ENCODE peak calls at places on chromosomes 13 and 19, in ten cellular contexts. I is tibial nerve, P is fibroblast of lung, N is thoracic aorta, M is mammary epithelial cell, O is stomach, J is lung, S is colonic mucosa, V is psoas muscle, F is right lobe of liver. K is an unnamed sample.

GRCh38 chr13:99388334-99388923 is 81.2 kb upstream of the GPR183 start:
- DNase-seq in I (no peak), M (no peak), P (no peak), S (peak; percentile 6), N (no peak), F (no peak), O (no peak), J (no peak), V (no peak), K (no peak)

GRCh38 chr13:110542311-110542796 is 19.2 kb downstream of the RAB20 start:
- DNase-seq in S (no peak), P (no peak), V (no peak), J (no peak), M (no peak), N (no peak), I (no peak), O (no peak), F (no peak), K (no peak)

GRCh38 chr13:110644892-110645521 is 29.7 kb downstream of the NAXD start:
- DNase-seq in I (no peak), S (peak; percentile 41), P (peak; percentile 76), O (peak; percentile 77), F (peak; percentile 79), N (no peak), J (peak; percentile 56), V (peak; percentile 83), M (peak; percentile 44), K (peak; percentile 57)

GRCh38 chr19:33064117-33064777 is 441 bp downstream of the RHPN2 start:
- DNase-seq in I (no peak), P (peak; percentile 7), J (peak; percentile 50), N (no peak), S (peak; percentile 56), V (no peak), M (no peak), F (peak; percentile 80), O (peak; percentile 71), K (no peak)

GRCh38 chr13:20424959-20425358 is 100.7 kb downstream of the CRYL1 start:
- DNase-seq in S (no peak), N (no peak), F (no peak), M (no peak), I (no peak), V (no peak), J (no peak), O (no peak), P (peak; percentile 98), K (no peak)

GRCh38 chr13:48682452-48682851 is 28.7 kb downstream of the CYSLTR2 start:
- DNase-seq in F (no peak), O (no peak), P (no peak), N (no peak), M (no peak), V (no peak), J (no peak), S (no peak), I (no peak), K (no peak)

GRCh38 chr13:32901994-32902780 is 114.0 kb upstream of the KL start:
- DNase-seq in N (no peak), M (no peak), P (peak; percentile 32), V (peak; percentile 76), F (no peak), J (no peak), O (no peak), S (no peak), I (no peak), K (no peak)

GRCh38 chr19:34988119-34988518 is 12.0 kb upstream of the GRAMD1A start:
- DNase-seq in F (no peak), M (no peak), O (no peak), N (no peak), J (no peak), P (no peak), V (peak; percentile 7), S (no peak), I (no peak), K (no peak)

GRCh38 chr19:1170938-1171754 is 2.9 kb downstream of the SBNO2 start:
- DNase-seq in M (peak; percentile 39), J (no peak), P (no peak), V (peak; percentile 53), N (no peak), F (no peak), S (no peak), I (no peak), O (no peak), K (no peak)

GRCh38 chr19:1173160-1173844 is 766 bp downstream of the SBNO2 start:
- DNase-seq in J (no peak), S (peak; percentile 52), I (no peak), V (peak; percentile 69), P (no peak), O (no peak), N (no peak), F (peak; percentile 68), M (no peak), K (no peak)

GRCh38 chr19:1171755-1172352 is 2.2 kb downstream of the SBNO2 start:
- DNase-seq in M (peak; percentile 50), S (no peak), J (no peak), P (no peak), N (no peak), O (peak; percentile 32), V (peak; percentile 50), F (no peak), I (no peak), K (no peak)

GRCh38 chr19:1173845-1174809 is at the start of gene SBNO2:
- DNase-seq in S (peak; percentile 96), N (peak; percentile 59), M (peak; percentile 81), I (peak; percentile 77), O (peak; percentile 95), F (peak; percentile 91), P (peak; percentile 75), J (peak; percentile 93), V (peak; percentile 95), K (peak; percentile 87)

DNA sequence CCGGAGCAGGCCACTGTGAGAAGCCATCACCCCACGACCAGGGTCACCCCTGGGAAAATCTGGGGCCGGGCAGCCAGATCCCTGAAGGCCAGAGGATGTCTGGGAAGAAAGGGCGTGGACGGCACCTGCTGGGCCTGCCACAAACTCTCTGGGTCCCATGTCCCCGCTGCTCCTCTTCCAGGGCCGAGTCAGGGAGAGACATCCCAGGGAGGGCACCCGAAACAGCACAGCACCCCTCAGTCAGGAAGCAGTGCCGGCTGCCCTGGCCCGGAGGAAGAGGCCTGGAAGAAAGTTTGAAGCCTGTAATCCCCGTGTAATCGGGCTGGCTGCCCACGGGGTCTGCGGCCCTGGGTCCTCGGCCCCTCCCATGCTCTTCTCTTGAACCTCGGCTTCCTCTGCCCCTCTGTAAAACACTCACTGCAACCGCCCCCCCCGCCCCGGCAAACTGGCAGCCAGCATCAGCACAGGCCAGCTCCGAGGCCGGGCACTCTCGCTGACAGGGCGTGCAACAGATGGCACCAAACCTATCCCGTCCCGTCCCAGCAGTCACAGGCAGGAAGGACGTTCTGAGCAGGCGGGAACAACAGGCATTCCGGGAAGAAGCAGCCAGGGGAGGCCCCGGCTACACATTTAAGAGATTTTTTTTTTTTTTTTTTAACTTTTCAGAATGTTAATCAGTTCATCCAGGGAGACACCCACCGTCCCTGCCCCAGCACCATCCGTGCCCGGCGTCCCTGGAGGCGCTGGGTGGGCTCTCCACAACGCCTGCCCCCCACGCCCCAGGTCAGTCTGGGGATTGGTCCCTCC is 1.5 kb downstream of the SBNO2 start:
- DNase-seq in M (peak; percentile 61), I (no peak), P (peak; percentile 63), N (no peak), J (no peak), S (peak; percentile 80), O (peak; percentile 63), V (peak; percentile 85), F (peak; percentile 86), K (peak; percentile 62)
- H3K4me1 ChIP-seq in M (peaks cover 54% of the 10 kb centered on the region), I (peaks cover 36% of the 10 kb centered on the region), P (peaks cover 34% of the 10 kb centered on the region), N (peaks cover 20% of the 10 kb centered on the region), J (peaks cover 36% of the 10 kb centered on the region), S (peaks cover 13% of the 10 kb centered on the region), O (peaks cover 71% of the 10 kb centered on the region), V (peaks cover 24% of the 10 kb centered on the region), F (peaks cover 43% of the 10 kb centered on the region), K (peaks cover 72% of the 10 kb centered on the region)

GRCh38 chr19:3189702-3190469 is 4.2 kb downstream of the NCLN start:
- DNase-seq in I (no peak), N (no peak), O (no peak), M (no peak), P (no peak), J (no peak), S (peak; percentile 73), V (no peak), F (peak; percentile 47), K (no peak)
- H3K27ac ChIP-seq in I (no peak overlapping the region), N (no peak overlapping the region), O (peak overlapping the region; percentile 29), M (no peak overlapping the region), P (no peak overlapping the region), J (no peak overlapping the region), S (peak overlapping the region; percentile 87), V (no peak overlapping the region), F (no peak overlapping the region), K (no peak overlapping the region)

GRCh38 chr19:19303411-19303810 is 16.9 kb downstream of the SUGP1 start:
- DNase-seq in O (no peak), V (no peak), F (no peak), S (no peak), M (no peak), N (no peak), I (no peak), P (no peak), J (no peak), K (no peak)

GRCh38 chr19:19304186-19304975 is 15.9 kb downstream of the SUGP1 start:
- DNase-seq in N (no peak), M (no peak), S (no peak), J (no peak), F (no peak), I (no peak), O (no peak), V (no peak), P (no peak), K (peak; percentile 47)

GRCh38 chr19:19297759-19298158 is 22.6 kb downstream of the SUGP1 start:
- DNase-seq in V (no peak), M (no peak), F (peak; percentile 86), P (no peak), S (no peak), O (no peak), N (no peak), J (no peak), I (no peak), K (peak; percentile 25)

GRCh38 chr19:19296953-19297689 is 23.2 kb downstream of the SUGP1 start:
- DNase-seq in V (no peak), J (no peak), P (no peak), O (no peak), S (no peak), F (peak; percentile 86), M (no peak), N (no peak), I (no peak), K (no peak)

GRCh38 chr19:19300613-19301012 is 19.7 kb downstream of the SUGP1 start:
- DNase-seq in I (no peak), S (no peak), F (no peak), J (no peak), V (no peak), N (no peak), P (no peak), O (no peak), M (no peak), K (no peak)
- H3K36me3 ChIP-seq in I (no peaks in the 10 kb centered on the region), S (peaks cover 6% of the 10 kb centered on the region), F (peaks cover 16% of the 10 kb centered on the region), J (peaks cover 53% of the 10 kb centered on the region), V (peaks cover 74% of the 10 kb centered on the region), N (peaks cover 22% of the 10 kb centered on the region), P (peaks cover 16% of the 10 kb centered on the region), O (peaks cover 40% of the 10 kb centered on the region), M (peaks cover 10% of the 10 kb centered on the region), K (peaks cover 31% of the 10 kb centered on the region)

GRCh38 chr13:98208606-98209005 is 31.5 kb upstream of the RNF113B start:
- DNase-seq in V (no peak), O (no peak), N (no peak), J (no peak), M (no peak), F (no peak), S (no peak), P (no peak), I (no peak), K (no peak)
- H3K4me1 ChIP-seq in V (peaks cover 1% of the 10 kb centered on the region), O (peaks cover 16% of the 10 kb centered on the region), N (no peaks in the 10 kb centered on the region), J (peaks cover 5% of the 10 kb centered on the region), M (peaks cover 4% of the 10 kb centered on the region), F (peaks cover 12% of the 10 kb centered on the region), S (no peaks in the 10 kb centered on the region), P (peaks cover 36% of the 10 kb centered on the region), I (no peaks in the 10 kb centered on the region), K (peaks cover 18% of the 10 kb centered on the region)

GRCh38 chr19:48795855-48796142 is 15.0 kb downstream of the BCAT2 start:
- DNase-seq in O (no peak), J (no peak), V (peak; percentile 80), N (no peak), S (peak; percentile 50), I (no peak), F (peak; percentile 76), P (no peak), M (no peak), K (peak; percentile 61)
- H3K27ac ChIP-seq in O (peak overlapping the region; percentile 73), J (peak overlapping the region; percentile 35), V (peak overlapping the region; percentile 84), N (peak overlapping the region; percentile 86), S (peak overlapping the region; percentile 34), I (peak overlapping the region; percentile 86), F (peak overlapping the region; percentile 56), P (peak overlapping the region; percentile 9), M (no peak overlapping the region), K (peak overlapping the region; percentile 68)